ENCODE peak calls at places on chromosomes 11 and 22, in six cellular contexts. X is IMR-90, B is pancreas, D is mucosa of descending colon, O is GM06990, H is GM20000. R is an unnamed sample.

GRCh38 chr22:23361676-23362075 is 181.4 kb downstream of the BCR start:
- DNase-seq in B (no peak), D (no peak), X (no peak), H (no peak), O (no peak), R (no peak)

GRCh38 chr11:6523253-6523652 is 26.2 kb downstream of the DNHD1 start:
- DNase-seq in D (no peak), H (no peak), X (peak), O (no peak), B (no peak), R (no peak)

GRCh38 chr11:65329503-65329902 is 4.1 kb upstream of the DPF2 start:
- DNase-seq in O (no peak), X (no peak), H (no peak), B (no peak), D (no peak), R (no peak)

GRCh38 chr22:26849575-26849974 is 192.2 kb downstream of the MIAT start:
- DNase-seq in H (no peak), B (no peak), O (no peak), X (no peak), D (no peak), R (no peak)

GRCh38 chr22:22884888-22885840 is 2.5 kb upstream of the IGLL5 start:
- DNase-seq in H (peak), X (no peak), D (peak), O (peak), B (no peak), R (no peak)

GRCh38 chr11:133903875-133904817 is 52.6 kb downstream of the IGSF9B start:
- DNase-seq in D (no peak), H (no peak), X (no peak), B (no peak), O (no peak), R (peak)

GRCh38 chr22:44658371-44658953 is 43.5 kb upstream of the PRR5 start:
- DNase-seq in D (peak), B (no peak), X (peak), O (no peak), H (no peak), R (no peak)

GRCh38 chr22:36221799-36222751 is 17.3 kb downstream of the APOL2 start:
- DNase-seq in O (no peak), D (no peak), H (peak), X (no peak), B (no peak), R (no peak)

GRCh38 chr11:119505861-119506260 is 82.9 kb upstream of the THY1 start:
- DNase-seq in B (no peak), H (no peak), D (no peak), X (peak), O (no peak), R (no peak)

GRCh38 chr22:18148508-18148965 is 1.4 kb upstream of the USP18 start:
- DNase-seq in X (no peak), O (no peak), H (no peak), B (no peak), D (no peak), R (no peak)

GRCh38 chr11:74325649-74326645 is 14.5 kb upstream of the P4HA3 start:
- DNase-seq in B (peak), D (peak), H (no peak), O (no peak), X (peak), R (no peak)

GRCh38 chr11:76702378-76703128 is 32.0 kb upstream of the LRRC32 start:
- DNase-seq in O (no peak), D (no peak), B (no peak), X (peak), H (no peak), R (no peak)

GRCh38 chr11:66317322-66317765 is 500 bp upstream of the CD248 start:
- DNase-seq in X (peak), B (no peak), H (no peak), D (no peak), O (no peak), R (no peak)

GRCh38 chr22:31230871-31231621 is 18.9 kb downstream of the LIMK2 start:
- DNase-seq in O (no peak), X (peak), H (peak), B (no peak), D (no peak), R (peak)

GRCh38 chr11:36583667-36584066 is 10.6 kb upstream of the IFTAP start:
- DNase-seq in O (no peak), H (no peak), B (no peak), X (no peak), D (no peak), R (no peak)

GRCh38 chr22:22745225-22746060 is 101.0 kb downstream of the GGTLC2 start:
- DNase-seq in D (no peak), B (no peak), O (peak), X (peak), H (peak), R (no peak)

GRCh38 chr22:37454857-37455686 is 27.8 kb upstream of the ELFN2 start:
- DNase-seq in X (peak), B (no peak), H (no peak), O (no peak), D (no peak), R (no peak)

GRCh38 chr11:1259561-1259960 is 36.7 kb downstream of the MUC5B start:
- DNase-seq in X (no peak), D (peak), H (no peak), B (peak), O (no peak), R (no peak)

GRCh38 chr11:11995601-11996000 is 12.8 kb downstream of the DKK3 start:
- DNase-seq in D (no peak), O (no peak), X (no peak), H (no peak), B (no peak), R (no peak)

GRCh38 chr11:28245131-28245530 is 136.9 kb downstream of the METTL15 start:
- DNase-seq in H (no peak), D (no peak), O (no peak), B (no peak), X (peak), R (no peak)

GRCh38 chr11:61972112-61972795 is 4.8 kb upstream of the FTH1 start:
- DNase-seq in O (no peak), H (no peak), B (no peak), X (no peak), D (no peak), R (no peak)

GRCh38 chr11:127247261-127247660 is 246.7 kb upstream of the KIRREL3 start:
- DNase-seq in H (no peak), X (no peak), B (no peak), D (no peak), O (no peak), R (no peak)

GRCh38 chr11:76657139-76657823 is 13.3 kb downstream of the LRRC32 start:
- DNase-seq in O (no peak), X (no peak), H (no peak), D (no peak), B (no peak), R (no peak)

GRCh38 chr22:43860831-43861230 is 1.5 kb downstream of the SULT4A1 start:
- DNase-seq in O (no peak), B (no peak), X (no peak), H (no peak), D (peak), R (no peak)

GRCh38 chr22:28903719-28904118 is 20.3 kb downstream of the ZNRF3 start:
- DNase-seq in X (no peak), B (no peak), O (no peak), H (no peak), D (no peak), R (no peak)

GRCh38 chr11:1283906-1284305 is 25.5 kb downstream of the TOLLIP start:
- DNase-seq in B (peak), X (no peak), D (no peak), O (no peak), H (no peak), R (no peak)

GRCh38 chr22:32327066-32327465 is 30.6 kb upstream of the RFPL3 start:
- DNase-seq in H (no peak), B (no peak), O (no peak), X (no peak), D (no peak), R (no peak)

GRCh38 chr22:32596471-32596870 is 121.9 kb downstream of the FBXO7 start:
- DNase-seq in H (no peak), O (no peak), B (no peak), X (no peak), D (no peak), R (no peak)

GRCh38 chr11:128738942-128739341 is 45.1 kb downstream of the FLI1 start:
- DNase-seq in X (no peak), O (no peak), D (no peak), H (no peak), B (no peak), R (no peak)

GRCh38 chr11:18144243-18144642 is 11.9 kb downstream of the MRGPRX3 start:
- DNase-seq in X (peak), H (no peak), B (no peak), D (no peak), O (no peak), R (no peak)

GRCh38 chr11:560305-561147 is at the start of the genes LMNTD2 and RASSF7:
- DNase-seq in H (peak), B (peak), D (peak), O (peak), X (peak), R (peak)

GRCh38 chr22:44405661-44406060 is 92.4 kb downstream of the RTL6 start:
- DNase-seq in X (no peak), O (no peak), H (no peak), D (peak), B (no peak), R (peak)

GRCh38 chr11:27040302-27041115 is at the start of gene BBOX1:
- DNase-seq in H (no peak), B (peak), X (no peak), D (peak), O (no peak), R (no peak)

GRCh38 chr11:9760180-9760550 is 96.3 kb downstream of the SWAP70 start:
- DNase-seq in H (no peak), X (peak), O (no peak), D (peak), B (peak), R (no peak)

GRCh38 chr11:3807856-3808845 is at the start of gene PGAP2:
- DNase-seq in H (peak), D (peak), B (peak), O (peak), X (peak), R (peak)

GRCh38 chr22:32746715-32747114 is 54.8 kb upstream of the TIMP3 start:
- DNase-seq in X (no peak), H (no peak), B (no peak), D (no peak), O (no peak), R (no peak)

GRCh38 chr11:1484716-1485503 is 1.7 kb downstream of the MOB2 start:
- DNase-seq in X (no peak), D (peak), O (no peak), H (no peak), B (peak), R (peak)

GRCh38 chr11:69563306-69563705 is 77.7 kb upstream of the CCND1 start:
- DNase-seq in D (no peak), O (no peak), X (no peak), B (no peak), H (no peak), R (no peak)

GRCh38 chr11:1749787-1750351 is 526 bp downstream of the IFITM10 start:
- DNase-seq in H (peak), D (no peak), X (peak), O (no peak), B (peak), R (no peak)

DNA sequence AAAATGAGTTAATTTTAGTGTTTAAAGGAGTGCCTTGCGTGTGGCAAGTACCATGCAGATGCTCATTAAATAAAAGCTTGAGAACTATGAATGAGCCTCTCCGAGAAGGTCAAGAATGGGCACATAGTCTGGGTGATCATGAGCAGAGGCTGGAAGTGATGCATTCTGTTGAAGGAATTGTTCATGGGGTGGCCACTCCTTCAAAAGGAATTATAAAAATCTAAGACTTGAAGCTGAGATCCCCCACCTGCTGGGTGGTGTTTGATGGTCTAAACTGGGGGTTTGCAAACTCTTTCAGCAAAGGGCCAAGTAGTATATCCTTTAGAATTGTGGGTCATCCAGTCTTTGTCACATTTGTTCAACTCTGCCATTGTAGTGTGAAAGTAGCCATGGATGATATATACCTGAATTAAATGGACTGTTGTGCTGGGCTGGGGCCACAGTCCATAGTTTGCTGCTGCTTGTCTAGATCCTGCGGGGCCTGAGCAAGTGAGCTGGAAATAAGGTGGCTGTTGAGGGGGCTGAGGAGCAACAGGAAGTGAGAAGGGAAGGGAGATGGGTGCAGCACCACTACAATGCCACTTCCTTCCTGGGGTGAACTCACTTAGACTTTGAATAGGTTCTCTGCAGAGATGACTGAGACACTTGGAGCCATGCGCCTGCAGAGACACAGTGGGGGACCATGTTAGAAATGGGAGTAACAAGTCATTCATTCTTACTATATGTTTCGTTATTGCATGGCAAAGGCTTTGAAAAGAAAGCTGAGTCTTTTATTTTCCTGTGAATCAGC is 179.0 kb downstream of the SNX19 start:
- DNase-seq in X (no peak), B (no peak), H (no peak), D (no peak), O (no peak), R (no peak)
- TF ChIP-seq CTCF in X (no peak), B (no peak), H (no peak), D (no peak), O (no peak), R (no peak)

DNA sequence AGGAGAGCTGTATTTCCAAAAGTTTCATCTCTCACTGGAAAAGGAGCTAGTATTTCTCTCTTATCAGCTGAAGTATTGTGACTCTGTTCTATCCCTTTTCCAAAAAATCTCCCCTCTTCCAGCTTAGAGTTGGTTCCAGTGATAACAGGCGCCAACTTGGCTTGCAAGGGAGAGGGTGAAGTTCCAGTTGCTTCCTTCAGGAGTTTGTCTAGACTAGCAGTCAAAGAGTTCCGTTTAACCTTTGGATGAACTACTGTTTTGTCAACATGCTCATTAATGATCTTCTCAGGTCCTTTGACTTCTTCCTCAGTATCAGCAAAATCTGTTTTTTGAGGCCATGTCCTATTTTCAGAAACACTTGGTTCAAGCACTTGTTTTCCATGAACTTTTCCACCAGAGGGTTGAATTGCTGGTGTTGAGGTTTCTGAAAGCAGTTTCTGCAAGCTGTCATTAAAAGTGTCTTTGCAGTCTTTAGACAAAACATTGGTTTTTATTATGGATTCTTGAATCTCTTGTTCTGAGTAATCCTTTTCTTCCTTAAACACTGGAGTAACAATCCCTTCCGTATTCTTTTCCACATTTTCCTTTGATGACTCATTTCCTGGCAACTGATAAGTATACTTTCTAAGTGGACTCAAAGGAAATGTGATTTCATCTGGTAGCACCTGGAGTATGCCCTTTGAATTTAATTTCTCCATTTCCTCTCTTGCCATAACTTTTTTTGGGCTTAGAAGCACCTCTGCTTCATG is 39.7 kb upstream of the CCDC89 start:
- DNase-seq in D (no peak), H (no peak), O (no peak), X (peak), B (no peak), R (no peak)
- TF ChIP-seq CTCF in D (no peak), H (no peak), O (no peak), X (no peak), B (no peak), R (no peak)

GRCh38 chr11:130114281-130114680 is 44.6 kb downstream of the APLP2 start:
- DNase-seq in O (no peak), B (no peak), X (no peak), H (no peak), D (no peak), R (no peak)
- TF ChIP-seq CTCF in O (no peak), B (no peak), X (no peak), H (no peak), D (no peak), R (no peak)

GRCh38 chr11:120912915-120913314 is 111.0 kb upstream of the TBCEL start:
- DNase-seq in H (no peak), O (no peak), B (no peak), X (no peak), D (no peak), R (no peak)
- TF ChIP-seq CTCF in H (no peak), O (no peak), B (no peak), X (no peak), D (no peak), R (no peak)

GRCh38 chr11:100999756-101000155 is 129.9 kb downstream of the PGR start:
- DNase-seq in O (no peak), X (no peak), D (no peak), H (no peak), B (no peak), R (no peak)

GRCh38 chr11:101008961-101009684 is 120.5 kb downstream of the PGR start:
- DNase-seq in H (no peak), D (no peak), B (no peak), X (no peak), O (no peak), R (no peak)

GRCh38 chr11:101003468-101003867 is 126.1 kb downstream of the PGR start:
- DNase-seq in B (no peak), X (no peak), H (no peak), O (peak), D (no peak), R (no peak)
- TF ChIP-seq CTCF in B (no peak), X (no peak), H (no peak), O (peak), D (no peak), R (no peak)

GRCh38 chr11:115324569-115325432 is 179.4 kb downstream of the CADM1 start:
- DNase-seq in H (peak), D (no peak), O (peak), B (no peak), X (peak), R (no peak)
- TF ChIP-seq CTCF in H (peak), D (peak), O (peak), B (peak), X (peak), R (peak)

DNA sequence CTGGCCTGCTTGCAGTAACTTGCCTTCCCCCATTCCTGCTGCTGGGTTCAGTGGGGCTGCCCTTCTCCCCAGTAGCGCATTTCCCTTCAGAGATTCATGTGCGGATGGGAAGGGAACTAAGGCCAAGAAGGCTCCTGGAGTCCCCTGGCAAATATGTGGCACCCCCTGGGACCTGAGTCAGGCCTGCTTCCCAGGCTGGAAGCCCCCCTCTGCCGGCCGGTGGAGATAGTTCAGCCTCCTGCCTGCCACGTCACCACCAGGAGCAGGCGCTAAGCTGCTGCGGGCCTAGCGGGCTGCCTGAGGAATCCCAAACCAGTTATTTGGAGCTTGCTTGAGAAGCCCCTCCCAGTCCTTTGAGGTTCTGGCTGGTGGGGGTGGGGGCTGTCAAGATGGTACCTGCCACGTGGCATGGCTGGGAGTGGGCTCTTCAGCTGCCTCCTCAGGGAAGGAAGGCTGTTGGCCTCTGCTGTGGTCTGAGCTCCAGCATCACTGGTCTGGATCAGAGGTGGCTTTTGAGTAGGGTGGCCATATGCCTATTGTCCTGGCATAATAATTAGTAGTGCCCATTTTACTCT is 2.0 kb downstream of the SERPINH1 start:
- DNase-seq in D (peak), O (no peak), B (no peak), H (no peak), X (peak), R (no peak)
- TF ChIP-seq CTCF in D (no peak), O (no peak), B (no peak), H (no peak), X (peak), R (no peak)

GRCh38 chr11:100799445-100799844 is 112.4 kb downstream of the ARHGAP42 start:
- DNase-seq in D (no peak), H (no peak), B (no peak), X (no peak), O (no peak), R (no peak)

GRCh38 chr11:100800202-100800601 is 113.1 kb downstream of the ARHGAP42 start:
- DNase-seq in D (no peak), X (no peak), H (no peak), O (no peak), B (no peak), R (no peak)

GRCh38 chr11:100805509-100806199 is 118.6 kb downstream of the ARHGAP42 start:
- DNase-seq in X (peak), O (no peak), B (no peak), H (no peak), D (no peak), R (no peak)

DNA sequence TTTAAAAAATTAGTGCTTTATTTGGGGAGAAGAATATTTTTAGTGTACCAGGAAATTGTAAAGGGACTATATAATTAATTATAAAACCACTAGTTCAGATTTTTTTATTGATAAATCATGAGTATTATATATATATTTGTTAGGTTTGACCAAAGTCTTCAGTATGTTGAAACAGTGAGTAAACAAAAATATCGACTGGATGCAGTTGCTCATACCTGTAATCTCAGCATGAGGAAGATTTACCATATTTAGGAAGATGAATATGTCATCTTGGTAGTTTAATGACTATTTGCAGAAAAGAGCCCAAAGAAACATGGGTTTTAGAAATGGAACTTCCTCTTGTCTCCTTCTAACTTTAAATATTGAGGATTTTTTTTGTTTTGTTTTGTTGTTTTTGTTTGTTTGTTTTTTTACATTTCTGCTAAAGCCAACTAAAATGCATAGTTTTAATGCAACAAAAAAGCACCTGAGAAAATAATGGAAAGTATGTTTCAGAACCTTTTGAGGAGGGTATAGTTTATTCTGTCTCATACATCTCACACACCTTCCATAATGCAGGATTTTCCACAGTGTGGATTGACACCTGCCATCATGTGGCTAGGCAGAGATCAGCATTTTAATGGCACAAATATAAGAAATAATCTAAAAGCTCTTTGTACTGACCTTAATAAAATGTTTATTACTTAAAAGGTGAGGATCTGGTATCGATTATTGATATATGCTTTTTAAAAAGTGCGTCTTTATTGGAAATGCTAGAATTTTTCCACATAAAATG is 114.3 kb downstream of the ARHGAP42 start:
- DNase-seq in X (no peak), O (no peak), D (no peak), B (no peak), H (no peak), R (no peak)
- TF ChIP-seq CTCF in X (no peak), O (no peak), D (no peak), B (no peak), H (no peak), R (no peak)

R was measured in CD14-positive monocyte.